ENCODE peak calls at places on chromosomes 3 and 15, in seven cellular contexts. Z is IMR-90, W is HepG2, B is H1, I is endothelial cell of umbilical vein, Y is GM12878, G is K562. Q is an unnamed sample.

GRCh38 chr15:26394801-26395200 is 378.1 kb downstream of the GABRB3 start:
- DNase-seq in Z (no peak), W (no peak), B (no peak), I (no peak), Y (no peak), G (no peak), Q (no peak)

GRCh38 chr3:41117398-41117870 is 81.9 kb upstream of the CTNNB1 start:
- DNase-seq in Z (peak), W (peak), B (no peak), I (peak), Y (peak), G (peak), Q (peak)

GRCh38 chr15:88331291-88331690 is 74.8 kb upstream of the NTRK3 start:
- DNase-seq in Z (peak), W (peak), B (peak), I (peak), Y (no peak), G (peak), Q (peak)

GRCh38 chr3:115975353-115975752 is 352.0 kb downstream of the GAP43 start:
- DNase-seq in Z (peak), W (peak), B (no peak), I (no peak), Y (no peak), G (peak), Q (no peak)

GRCh38 chr15:70440416-70441138 is 322.8 kb downstream of the UACA start:
- DNase-seq in Z (no peak), W (no peak), B (no peak), I (no peak), Y (no peak), G (peak), Q (no peak)

GRCh38 chr15:68408971-68409370 is 23.0 kb downstream of the ITGA11 start:
- DNase-seq in Z (no peak), W (no peak), B (peak), I (no peak), Y (no peak), G (no peak), Q (no peak)

GRCh38 chr3:141952611-141953010 is 76.2 kb downstream of the ATP1B3 start:
- DNase-seq in Z (no peak), W (no peak), B (no peak), I (no peak), Y (no peak), G (no peak), Q (no peak)

GRCh38 chr15:92069308-92070244 is 216.1 kb downstream of the SLCO3A1 start:
- DNase-seq in Z (peak), W (no peak), B (no peak), I (peak), Y (peak), G (peak), Q (peak)

GRCh38 chr3:195068045-195068444 is 202.9 kb downstream of the XXYLT1 start:
- DNase-seq in Z (peak), W (no peak), B (no peak), I (peak), Y (no peak), G (no peak), Q (no peak)

GRCh38 chr3:134252766-134253165 is 2.1 kb upstream of the RYK start:
- DNase-seq in Z (no peak), W (no peak), B (no peak), I (no peak), Y (no peak), G (no peak), Q (no peak)

GRCh38 chr3:162643245-162643644 is 1146.6 kb downstream of the OTOL1 start:
- DNase-seq in Z (no peak), W (no peak), B (no peak), I (no peak), Y (no peak), G (no peak), Q (no peak)

GRCh38 chr3:10917176-10917575 is 75.4 kb upstream of the SLC6A1 start:
- DNase-seq in Z (no peak), W (no peak), B (no peak), I (no peak), Y (no peak), G (no peak), Q (no peak)

GRCh38 chr3:129794319-129795201 is 99.0 kb downstream of the TMCC1 start:
- DNase-seq in Z (no peak), W (peak), B (peak), I (peak), Y (no peak), G (peak), Q (peak)

GRCh38 chr15:39581501-39582285 is 814 bp downstream of the THBS1 start:
- DNase-seq in Z (peak), W (peak), B (no peak), I (peak), Y (no peak), G (peak), Q (no peak)
- TF ChIP-seq POLR2A in Z (peak), W (no peak), B (peak), I (no peak), Y (no peak), G (no peak), Q (no peak)

GRCh38 chr3:28574036-28574435 is 225.4 kb upstream of the AZI2 start:
- DNase-seq in Z (no peak), W (no peak), B (no peak), I (no peak), Y (no peak), G (no peak), Q (no peak)

GRCh38 chr3:28576590-28577220 is 228.1 kb upstream of the AZI2 start:
- DNase-seq in Z (no peak), W (no peak), B (peak), I (no peak), Y (no peak), G (no peak), Q (no peak)

GRCh38 chr3:28577941-28578340 is 229.3 kb upstream of the AZI2 start:
- DNase-seq in Z (no peak), W (no peak), B (no peak), I (no peak), Y (no peak), G (no peak), Q (no peak)

GRCh38 chr3:28575748-28576589 is 227.3 kb upstream of the AZI2 start:
- DNase-seq in Z (no peak), W (no peak), B (peak), I (no peak), Y (no peak), G (no peak), Q (no peak)

GRCh38 chr3:28575100-28575747 is 226.6 kb upstream of the AZI2 start:
- DNase-seq in Z (no peak), W (no peak), B (no peak), I (no peak), Y (no peak), G (no peak), Q (no peak)
- H2AFZ ChIP-seq in Z (no peak), W (no peak), B (peak), I (no peak), Y (no peak), G (no peak), Q (no peak)

GRCh38 chr3:187211532-187212274 is 14.4 kb downstream of the RTP1 start:
- DNase-seq in Z (peak), W (no peak), B (no peak), I (no peak), Y (no peak), G (no peak), Q (no peak)
- TF ChIP-seq POLR2A in Z (no peak), W (no peak), B (no peak), I (no peak), Y (no peak), G (no peak), Q (no peak)

GRCh38 chr15:42355291-42355690 is 4.0 kb upstream of the CAPN3 start:
- DNase-seq in Z (no peak), W (no peak), B (no peak), I (no peak), Y (no peak), G (no peak), Q (no peak)
- H2AFZ ChIP-seq in Z (no peak), W (no peak), B (no peak), I (no peak), Y (no peak), G (no peak), Q (no peak)

DNA sequence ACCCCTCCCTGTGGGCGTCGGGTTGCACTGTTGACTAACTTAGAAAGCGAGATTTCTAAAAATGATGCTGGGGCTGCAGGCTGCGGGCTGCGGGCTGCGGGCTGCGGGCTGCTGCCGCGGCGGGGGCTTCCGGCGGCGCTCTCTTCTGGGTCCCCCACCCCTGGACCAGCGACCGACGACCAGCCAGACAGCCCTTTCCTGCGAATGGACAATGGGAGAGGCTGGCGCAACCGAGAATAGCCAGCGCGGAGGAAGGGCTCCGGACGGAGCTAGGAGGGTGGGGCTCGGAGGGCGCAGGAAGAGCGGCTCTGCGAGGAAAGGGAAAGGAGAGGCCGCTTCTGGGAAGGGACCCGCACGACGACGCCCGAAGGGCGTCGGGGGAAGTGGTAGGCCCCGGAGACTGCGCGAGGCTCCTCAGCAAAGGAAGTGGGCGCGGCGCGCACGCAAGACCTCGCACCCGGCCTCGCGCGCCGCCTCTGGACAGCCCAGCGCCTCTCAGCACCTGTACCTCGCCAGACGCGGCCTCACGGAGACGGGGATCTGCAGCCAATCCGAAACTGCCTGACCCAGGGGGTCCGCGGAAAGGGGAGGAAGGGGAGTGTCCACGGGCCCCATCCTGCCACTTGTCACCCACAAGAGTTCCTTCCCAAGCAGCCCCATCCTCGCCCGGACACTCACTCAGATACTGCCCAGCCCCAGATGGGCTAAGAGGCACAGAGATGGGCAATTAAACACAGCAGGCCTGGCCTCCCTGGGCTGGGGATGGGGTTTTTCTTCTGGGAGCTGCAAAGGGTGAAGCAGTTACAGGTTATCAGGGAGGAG is 70.7 kb downstream of the SLC12A8 start:
- DNase-seq in Z (no peak), W (no peak), B (peak), I (peak), Y (no peak), G (no peak), Q (no peak)
- TF ChIP-seq POLR2A in Z (no peak), W (no peak), B (no peak), I (no peak), Y (peak), G (no peak), Q (no peak)

DNA sequence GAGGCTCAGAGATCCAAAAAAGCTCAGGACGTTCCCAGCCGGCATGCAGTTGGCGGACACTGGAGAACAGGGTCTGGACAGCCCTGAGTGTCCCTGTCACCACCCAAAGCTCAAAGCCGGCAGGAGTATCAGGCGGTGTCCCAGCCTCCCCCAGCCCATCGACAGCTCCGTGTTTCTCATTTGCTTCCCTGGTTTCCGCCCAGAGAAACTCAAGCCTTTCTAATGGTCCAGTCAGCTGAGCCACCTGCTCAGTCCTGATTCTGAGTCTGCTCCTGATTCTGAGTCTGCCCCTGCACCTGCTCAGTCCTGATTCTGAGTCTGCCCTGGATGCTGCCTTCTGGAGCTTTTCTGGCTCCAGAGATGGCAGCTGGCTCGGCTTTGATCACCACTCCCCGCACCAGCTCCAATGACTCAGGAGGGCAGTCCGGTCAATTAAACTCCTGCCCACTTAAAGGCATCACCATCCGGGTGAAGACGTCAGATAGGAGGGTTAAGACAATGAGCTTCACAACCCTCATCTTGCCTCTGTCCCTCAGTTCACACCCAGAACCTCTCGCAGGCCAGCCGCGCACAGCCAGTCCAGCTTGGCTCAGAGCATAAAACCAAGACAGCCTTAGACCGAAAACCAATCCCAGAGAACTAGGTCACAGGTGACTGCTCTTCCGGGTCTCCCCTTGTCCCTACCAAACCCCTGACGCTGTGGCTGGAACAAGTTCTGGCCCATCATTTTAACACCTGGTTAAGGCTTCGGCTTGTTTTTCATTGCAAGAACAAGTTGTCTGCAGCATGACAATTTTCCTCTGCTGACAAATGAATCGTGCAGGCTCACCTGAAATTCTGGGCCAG is 6.8 kb downstream of the PCSK6 start:
- DNase-seq in Z (no peak), W (no peak), B (no peak), I (no peak), Y (no peak), G (no peak), Q (no peak)
- H2AFZ ChIP-seq in Z (no peak), W (no peak), B (no peak), I (no peak), Y (no peak), G (no peak), Q (no peak)

DNA sequence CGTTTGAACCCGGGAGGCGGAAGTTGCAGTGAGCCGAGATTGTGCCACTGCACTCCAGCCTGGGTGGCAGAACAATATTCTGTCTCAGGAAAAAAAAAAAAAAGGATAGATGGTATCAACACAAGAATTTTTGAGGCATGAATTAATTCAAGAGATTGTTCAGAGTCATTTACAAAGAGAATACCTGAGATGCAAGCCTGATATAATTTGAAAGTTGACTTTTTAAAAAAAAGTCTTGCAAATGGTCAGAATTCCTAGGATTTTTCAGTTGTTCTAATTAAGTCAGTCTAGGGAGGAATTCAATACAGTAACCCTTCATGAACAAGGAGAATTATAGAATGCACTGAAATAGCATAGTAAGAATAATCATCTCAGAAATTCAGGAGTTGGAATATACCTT is 159.4 kb downstream of the GREM1 start:
- DNase-seq in Z (no peak), W (no peak), B (no peak), I (no peak), Y (no peak), G (no peak), Q (no peak)
- TF ChIP-seq POLR2A in Z (no peak), W (no peak), B (no peak), I (no peak), Y (no peak), G (no peak), Q (no peak)

GRCh38 chr3:122030381-122031122 is 8.5 kb upstream of the ILDR1 start:
- DNase-seq in Z (peak), W (no peak), B (no peak), I (no peak), Y (peak), G (no peak), Q (no peak)
- H2AFZ ChIP-seq in Z (no peak), W (no peak), B (peak), I (no peak), Y (peak), G (no peak), Q (no peak)

Q was measured in HCT116.